ENCODE peak calls at places on chromosomes 16 and 17, in seven cellular contexts. C is adrenal gland; V is heart left ventricle; L is transverse colon; E is effector memory CD4-positive, alpha-beta T cell; A is CD8-positive, alpha-beta memory T cell; K is neuronal stem cell. J is an unnamed sample. For H3K9me3, the result is how much of the 10 kb centered on the place peaks cover.

GRCh38 chr17:1070411-1070810 is 73.5 kb downstream of the TIMM22 start:
- DNase-seq in C (no peak), V (peak), L (no peak), E (no peak), A (no peak), K (no peak), J (no peak)

GRCh38 chr17:52140601-52141000 is 17.9 kb downstream of the CA10 start:
- DNase-seq in C (no peak), V (no peak), L (no peak), E (no peak), A (no peak), K (no peak), J (no peak)

GRCh38 chr17:79075861-79076406 is 1.3 kb downstream of the ENGASE start:
- DNase-seq in C (no peak), V (no peak), L (no peak), E (no peak), A (no peak), K (no peak), J (no peak)

GRCh38 chr17:32283745-32284207 is 18.1 kb downstream of the RHBDL3 start:
- DNase-seq in C (no peak), V (no peak), L (no peak), E (no peak), A (no peak), K (no peak), J (no peak)

GRCh38 chr17:37698132-37698615 is 46.7 kb downstream of the HNF1B start:
- DNase-seq in C (no peak), V (no peak), L (no peak), E (no peak), A (no peak), K (no peak), J (no peak)

GRCh38 chr16:72400257-72401078 is 228.5 kb upstream of the PMFBP1 start:
- DNase-seq in C (peak), V (no peak), L (peak), E (no peak), A (no peak), K (peak), J (no peak)

GRCh38 chr17:77343031-77343866 is 202.5 kb downstream of the SEC14L1 start:
- DNase-seq in C (no peak), V (no peak), L (no peak), E (no peak), A (no peak), K (no peak), J (no peak)

GRCh38 chr16:29761882-29762281 is 16.1 kb upstream of the C16orf54 start:
- DNase-seq in C (peak), V (no peak), L (no peak), E (no peak), A (no peak), K (no peak), J (no peak)

GRCh38 chr16:78242231-78242630 is 142.8 kb downstream of the WWOX start:
- DNase-seq in C (no peak), V (no peak), L (no peak), E (no peak), A (no peak), K (no peak), J (no peak)

GRCh38 chr17:8859029-8859803 is 8.3 kb downstream of the PIK3R6 start:
- DNase-seq in C (peak), V (no peak), L (no peak), E (no peak), A (no peak), K (no peak), J (no peak)

GRCh38 chr16:87637357-87637756 is 35.0 kb downstream of the JPH3 start:
- DNase-seq in C (no peak), V (no peak), L (no peak), E (no peak), A (no peak), K (no peak), J (no peak)

GRCh38 chr17:75142236-75142971 is 10.9 kb upstream of the NT5C start:
- DNase-seq in C (no peak), V (no peak), L (no peak), E (no peak), A (no peak), K (no peak), J (no peak)

GRCh38 chr16:3023415-3023668 is 400 bp downstream of the HCFC1R1 start:
- DNase-seq in C (no peak), V (peak), L (no peak), E (no peak), A (no peak), K (no peak), J (no peak)

GRCh38 chr17:11144358-11145233 is 96.4 kb upstream of the SHISA6 start:
- DNase-seq in C (peak), V (no peak), L (peak), E (no peak), A (no peak), K (peak), J (no peak)

GRCh38 chr16:56848056-56848936 is 16.7 kb upstream of the SLC12A3 start:
- DNase-seq in C (peak), V (no peak), L (no peak), E (no peak), A (no peak), K (no peak), J (no peak)

GRCh38 chr17:74380959-74381808 is 13.9 kb downstream of the GPR142 start:
- DNase-seq in C (no peak), V (peak), L (peak), E (no peak), A (no peak), K (no peak), J (no peak)

GRCh38 chr16:241866-242265 is 7.2 kb downstream of the FAM234A start:
- DNase-seq in C (no peak), V (no peak), L (no peak), E (no peak), A (no peak), K (no peak), J (no peak)

GRCh38 chr17:74702132-74702876 is 10.4 kb downstream of the CD300LF start:
- DNase-seq in C (no peak), V (no peak), L (no peak), E (no peak), A (no peak), K (no peak), J (no peak)

DNA sequence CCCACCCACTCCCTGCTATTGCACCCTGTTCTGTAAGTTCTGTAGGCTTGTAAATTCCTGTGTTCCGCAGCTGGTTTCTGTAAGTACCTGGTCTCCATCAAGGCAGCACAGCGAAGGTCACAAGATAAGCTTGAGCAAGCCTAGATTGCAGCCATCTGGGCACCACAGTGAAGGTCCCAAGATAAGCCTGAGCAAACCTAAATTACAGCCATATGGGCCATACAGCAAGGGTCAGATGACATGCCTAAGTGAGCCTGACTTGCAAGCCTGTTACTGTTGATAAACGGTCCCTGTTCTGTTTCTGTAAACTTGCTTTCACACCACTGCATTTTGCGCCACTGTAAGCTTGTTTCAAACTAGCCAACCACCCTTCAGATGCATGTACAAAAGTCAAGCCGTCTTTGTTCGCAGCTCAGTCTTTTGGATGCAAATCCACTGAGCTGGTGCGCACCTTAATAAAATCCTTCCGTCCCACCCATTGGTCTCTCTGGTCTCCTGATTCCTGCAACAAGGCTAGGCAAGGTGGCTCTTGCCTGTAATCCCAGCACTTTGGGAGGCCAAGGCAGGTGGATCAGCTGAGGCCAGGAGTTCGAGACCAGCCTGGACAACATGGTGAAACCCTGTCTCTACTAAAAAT is 42.6 kb upstream of the ATF7IP2 start:
- DNase-seq in C (no peak), V (no peak), L (no peak), E (no peak), A (no peak), K (no peak), J (no peak)
- H3K9me3 ChIP-seq in C (under half), V (under half), L (under half), E (under half), A (under half), K (under half), J (under half)

DNA sequence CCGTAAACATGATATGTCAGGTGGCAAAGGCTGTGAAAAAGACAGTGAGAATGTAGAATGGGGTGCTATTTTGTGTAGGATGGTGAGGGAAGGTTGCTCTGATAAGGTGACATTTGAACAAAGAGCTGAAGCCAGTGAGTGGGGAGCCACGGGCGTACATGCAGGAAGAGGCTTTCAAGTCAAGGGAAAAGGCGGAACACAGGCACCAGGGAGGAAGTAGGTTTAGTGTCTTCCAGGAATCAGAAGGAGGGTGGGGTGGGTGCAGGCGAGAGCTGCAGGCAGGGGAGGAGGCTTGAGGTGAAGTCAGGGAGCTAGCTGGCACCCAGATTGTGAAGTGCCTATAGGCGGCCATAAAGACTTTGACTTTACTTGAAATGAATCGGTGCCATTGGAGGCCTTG is 14.1 kb downstream of the ZFP90 start:
- DNase-seq in C (no peak), V (no peak), L (no peak), E (no peak), A (no peak), K (no peak), J (no peak)
- H3K9me3 ChIP-seq in C (under half), V (under half), L (half or more), E (half or more), A (under half), K (half or more), J (under half)

GRCh38 chr17:82943339-82943738 is 103.5 kb upstream of the ZNF750 start:
- DNase-seq in C (no peak), V (peak), L (no peak), E (no peak), A (no peak), K (no peak), J (no peak)
- H3K9me3 ChIP-seq in C (under half), V (under half), L (under half), E (under half), A (under half), K (half or more), J (under half)

DNA sequence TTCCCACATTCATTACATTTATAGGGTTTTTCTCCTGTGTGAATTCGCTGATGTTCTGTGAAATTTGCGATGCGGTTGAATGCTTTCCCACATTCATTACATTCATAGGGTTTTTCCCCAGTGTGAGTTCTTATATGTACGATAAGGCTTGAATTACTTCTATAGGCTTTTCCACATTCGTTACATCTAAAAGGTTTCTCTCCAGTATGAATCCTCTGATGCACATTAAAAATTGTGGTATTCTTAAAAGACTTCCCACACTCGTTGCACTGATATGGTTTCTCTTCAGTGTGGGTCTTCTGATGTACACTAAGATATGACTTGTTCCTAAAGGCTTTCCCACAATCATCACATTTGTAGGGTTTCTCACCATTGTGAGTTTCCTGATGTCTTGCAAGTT is 30.4 kb downstream of the ZNF624 start:
- DNase-seq in C (no peak), V (no peak), L (no peak), E (no peak), A (no peak), K (no peak), J (no peak)
- H3K9me3 ChIP-seq in C (under half), V (under half), L (half or more), E (under half), A (under half), K (half or more), J (under half)

GRCh38 chr16:35146031-35146710 is 1686.8 kb downstream of the TP53TG3F start:
- DNase-seq in C (no peak), V (no peak), L (no peak), E (no peak), A (no peak), K (no peak), J (no peak)

GRCh38 chr16:35146723-35147458 is 1687.5 kb downstream of the TP53TG3F start:
- DNase-seq in C (no peak), V (no peak), L (no peak), E (no peak), A (no peak), K (no peak), J (no peak)

GRCh38 chr16:35142147-35142808 is 1682.9 kb downstream of the TP53TG3F start:
- DNase-seq in C (no peak), V (no peak), L (no peak), E (no peak), A (no peak), K (no peak), J (no peak)

GRCh38 chr16:35142809-35143192 is 1683.4 kb downstream of the TP53TG3F start:
- DNase-seq in C (no peak), V (no peak), L (no peak), E (no peak), A (no peak), K (no peak), J (no peak)

GRCh38 chr16:35144212-35144932 is 1685.0 kb downstream of the TP53TG3F start:
- DNase-seq in C (no peak), V (no peak), L (no peak), E (no peak), A (no peak), K (no peak), J (no peak)
- H3K9me3 ChIP-seq in C (under half), V (under half), L (under half), E (under half), A (under half), K (under half), J (under half)

DNA sequence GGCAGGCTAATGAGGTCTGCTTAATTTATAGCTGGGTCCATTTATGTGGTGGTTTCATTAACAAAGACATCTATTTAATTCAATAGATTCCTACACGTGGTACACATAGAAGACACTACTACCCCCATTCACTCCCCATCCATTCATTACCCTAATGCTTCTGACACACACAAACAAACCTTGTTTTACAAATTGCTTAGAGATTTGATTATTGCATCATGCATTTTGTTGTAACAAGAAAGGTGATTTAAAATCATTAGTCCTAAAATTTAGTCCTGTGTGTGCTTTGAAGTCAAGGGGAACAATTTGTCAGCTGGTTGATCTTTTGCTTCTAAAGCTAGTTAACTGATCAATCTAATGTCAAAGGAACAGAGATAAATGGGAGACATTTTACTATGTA is 379.3 kb downstream of the CDH11 start:
- DNase-seq in C (no peak), V (no peak), L (no peak), E (no peak), A (no peak), K (no peak), J (no peak)
- H3K9me3 ChIP-seq in C (under half), V (under half), L (under half), E (under half), A (under half), K (under half), J (under half)

DNA sequence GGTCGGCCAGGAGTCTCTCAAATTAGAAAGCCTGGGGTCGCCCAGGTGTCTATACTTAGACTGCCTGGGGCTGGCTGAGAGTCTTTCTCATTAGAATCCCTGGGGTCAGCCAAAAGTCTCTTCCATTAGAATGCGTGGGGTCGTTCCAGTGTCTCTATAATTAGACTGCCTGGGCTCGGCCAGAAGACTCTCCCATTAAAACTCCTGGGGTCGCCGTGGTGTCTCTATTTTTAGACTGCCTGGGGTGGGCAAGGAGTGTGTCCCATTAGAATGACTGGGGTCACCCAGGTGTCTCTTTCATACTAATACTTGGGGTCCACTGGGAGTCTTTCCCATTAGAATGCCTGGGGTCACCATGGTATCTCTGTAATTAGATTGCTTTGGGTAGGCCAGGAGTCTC is 2227.7 kb downstream of the TP53TG3F start:
- DNase-seq in C (no peak), V (no peak), L (no peak), E (no peak), A (no peak), K (no peak), J (no peak)
- H3K9me3 ChIP-seq in C (under half), V (under half), L (under half), E (under half), A (under half), K (under half), J (under half)

GRCh38 chr17:72878975-72879660 is 213.4 kb downstream of the SLC39A11 start:
- DNase-seq in C (no peak), V (no peak), L (no peak), E (no peak), A (no peak), K (no peak), J (no peak)
- H3K9me3 ChIP-seq in C (under half), V (under half), L (under half), E (under half), A (under half), K (under half), J (under half)

GRCh38 chr17:21705021-21705601 is 12.8 kb downstream of the KCNJ18 start:
- DNase-seq in C (no peak), V (no peak), L (no peak), E (no peak), A (no peak), K (no peak), J (no peak)
- H3K9me3 ChIP-seq in C (under half), V (under half), L (under half), E (under half), A (under half), K (under half), J (under half)

J was measured in T-helper 17 cell.